ENCODE peak calls at places on chromosomes 12 and 14, in eight cellular contexts. Z, O, F, R, V, C, K and T are unnamed samples.
A peak's percentile ranks its signal among the peaks of the same experiment; 100 is the strongest.

GRCh38 chr14:68526420-68527105 is 266.3 kb downstream of the ZFP36L1 start:
- DNase-seq in Z (peak; percentile 90), O (no peak), F (no peak), R (peak; percentile 69), V (no peak), C (no peak), K (no peak), T (no peak)

GRCh38 chr12:126668961-126669360 is 1598.0 kb upstream of the TMEM132C start:
- DNase-seq in Z (no peak), O (no peak), F (peak; percentile 16), R (no peak), V (no peak), C (no peak), K (no peak), T (no peak)

GRCh38 chr14:75450381-75451276 is 22.8 kb downstream of the JDP2 start:
- DNase-seq in Z (peak; percentile 92), O (peak; percentile 78), F (peak; percentile 70), R (peak; percentile 82), V (peak; percentile 91), C (peak; percentile 86), K (no peak), T (no peak)

GRCh38 chr12:15880721-15881120 is 1.5 kb upstream of the STRAP start:
- DNase-seq in Z (no peak), O (no peak), F (no peak), R (no peak), V (no peak), C (no peak), K (no peak), T (no peak)

GRCh38 chr12:107788690-107789458 is 14.4 kb downstream of the ASCL4 start:
- DNase-seq in Z (no peak), O (no peak), F (no peak), R (no peak), V (no peak), C (no peak), K (no peak), T (no peak)

GRCh38 chr14:95106966-95107365 is 50.4 kb downstream of the DICER1 start:
- DNase-seq in Z (no peak), O (no peak), F (no peak), R (no peak), V (no peak), C (no peak), K (no peak), T (no peak)

GRCh38 chr12:25670076-25671055 is 117.3 kb upstream of the LMNTD1 start:
- DNase-seq in Z (no peak), O (no peak), F (no peak), R (no peak), V (no peak), C (no peak), K (no peak), T (no peak)

GRCh38 chr14:80291099-80291498 is 79.8 kb upstream of the DIO2 start:
- DNase-seq in Z (no peak), O (no peak), F (no peak), R (no peak), V (no peak), C (no peak), K (no peak), T (no peak)

GRCh38 chr14:37122288-37122687 is 50.1 kb downstream of the SLC25A21 start:
- DNase-seq in Z (no peak), O (no peak), F (no peak), R (no peak), V (no peak), C (no peak), K (no peak), T (no peak)

GRCh38 chr12:112584266-112584722 is 165.5 kb downstream of the PTPN11 start:
- DNase-seq in Z (no peak), O (no peak), F (no peak), R (no peak), V (no peak), C (no peak), K (no peak), T (no peak)

GRCh38 chr14:102029956-102030355 is 56.9 kb downstream of the HSP90AA1 start:
- DNase-seq in Z (no peak), O (no peak), F (no peak), R (no peak), V (no peak), C (no peak), K (no peak), T (no peak)

GRCh38 chr12:104708891-104709290 is 249.2 kb downstream of the SLC41A2 start:
- DNase-seq in Z (no peak), O (no peak), F (no peak), R (no peak), V (no peak), C (no peak), K (no peak), T (no peak)

GRCh38 chr14:22671622-22672021 is 27.5 kb upstream of the OR6J1 start:
- DNase-seq in Z (no peak), O (no peak), F (no peak), R (no peak), V (no peak), C (no peak), K (no peak), T (no peak)

GRCh38 chr12:25208554-25208953 is 13.5 kb downstream of the ETFRF1 start:
- DNase-seq in Z (no peak), O (no peak), F (no peak), R (no peak), V (no peak), C (no peak), K (no peak), T (no peak)

GRCh38 chr14:104602315-104602932 is 2.1 kb downstream of the TMEM179 start:
- DNase-seq in Z (no peak), O (no peak), F (no peak), R (no peak), V (peak; percentile 37), C (peak; percentile 47), K (no peak), T (peak; percentile 69)

GRCh38 chr12:68745904-68746571 is at the start of gene SLC35E3:
- DNase-seq in Z (peak; percentile 99), O (peak; percentile 96), F (peak; percentile 94), R (peak; percentile 96), V (peak; percentile 89), C (peak; percentile 96), K (peak; percentile 61), T (peak; percentile 100)
- TF ChIP-seq POLR2A in Z (no peak), O (peak; percentile 89), F (peak; percentile 90), R (no peak), V (no peak), C (no peak), K (peak; percentile 68), T (peak; percentile 1)

GRCh38 chr14:77562681-77563080 is 53.8 kb downstream of the SPTLC2 start:
- DNase-seq in Z (no peak), O (no peak), F (no peak), R (no peak), V (no peak), C (no peak), K (no peak), T (no peak)
- TF ChIP-seq POLR2A in Z (no peak), O (no peak), F (no peak), R (no peak), V (no peak), C (no peak), K (no peak), T (no peak)

GRCh38 chr12:54413284-54414190 is 5.5 kb downstream of the ITGA5 start:
- DNase-seq in Z (no peak), O (peak; percentile 55), F (peak; percentile 49), R (peak; percentile 64), V (no peak), C (peak; percentile 89), K (no peak), T (peak; percentile 93)
- TF ChIP-seq POLR2A in Z (no peak), O (no peak), F (no peak), R (no peak), V (no peak), C (no peak), K (no peak), T (peak; percentile 14)

GRCh38 chr14:47439953-47440352 is 235.5 kb downstream of the MDGA2 start:
- DNase-seq in Z (no peak), O (no peak), F (no peak), R (no peak), V (no peak), C (no peak), K (no peak), T (no peak)

GRCh38 chr14:47438650-47439140 is 236.7 kb downstream of the MDGA2 start:
- DNase-seq in Z (no peak), O (no peak), F (no peak), R (no peak), V (no peak), C (no peak), K (no peak), T (no peak)

GRCh38 chr14:47435331-47435965 is 240.0 kb downstream of the MDGA2 start:
- DNase-seq in Z (no peak), O (no peak), F (no peak), R (no peak), V (no peak), C (no peak), K (no peak), T (no peak)
- TF ChIP-seq POLR2A in Z (no peak), O (no peak), F (no peak), R (no peak), V (no peak), C (no peak), K (no peak), T (no peak)

GRCh38 chr14:64885555-64885954 is 5.8 kb upstream of the SPTB start:
- DNase-seq in Z (no peak), O (no peak), F (no peak), R (no peak), V (no peak), C (no peak), K (no peak), T (no peak)

GRCh38 chr14:64878775-64879634 is 702 bp downstream of the SPTB start:
- DNase-seq in Z (no peak), O (peak; percentile 12), F (no peak), R (peak; percentile 40), V (no peak), C (peak; percentile 60), K (no peak), T (no peak)

GRCh38 chr14:64880382-64881121 is 845 bp upstream of the SPTB start:
- DNase-seq in Z (peak; percentile 87), O (peak; percentile 43), F (peak; percentile 18), R (peak; percentile 58), V (no peak), C (peak; percentile 60), K (no peak), T (peak; percentile 80)

GRCh38 chr14:64875350-64875749 is 4.4 kb downstream of the SPTB start:
- DNase-seq in Z (no peak), O (no peak), F (no peak), R (no peak), V (no peak), C (no peak), K (no peak), T (no peak)

DNA sequence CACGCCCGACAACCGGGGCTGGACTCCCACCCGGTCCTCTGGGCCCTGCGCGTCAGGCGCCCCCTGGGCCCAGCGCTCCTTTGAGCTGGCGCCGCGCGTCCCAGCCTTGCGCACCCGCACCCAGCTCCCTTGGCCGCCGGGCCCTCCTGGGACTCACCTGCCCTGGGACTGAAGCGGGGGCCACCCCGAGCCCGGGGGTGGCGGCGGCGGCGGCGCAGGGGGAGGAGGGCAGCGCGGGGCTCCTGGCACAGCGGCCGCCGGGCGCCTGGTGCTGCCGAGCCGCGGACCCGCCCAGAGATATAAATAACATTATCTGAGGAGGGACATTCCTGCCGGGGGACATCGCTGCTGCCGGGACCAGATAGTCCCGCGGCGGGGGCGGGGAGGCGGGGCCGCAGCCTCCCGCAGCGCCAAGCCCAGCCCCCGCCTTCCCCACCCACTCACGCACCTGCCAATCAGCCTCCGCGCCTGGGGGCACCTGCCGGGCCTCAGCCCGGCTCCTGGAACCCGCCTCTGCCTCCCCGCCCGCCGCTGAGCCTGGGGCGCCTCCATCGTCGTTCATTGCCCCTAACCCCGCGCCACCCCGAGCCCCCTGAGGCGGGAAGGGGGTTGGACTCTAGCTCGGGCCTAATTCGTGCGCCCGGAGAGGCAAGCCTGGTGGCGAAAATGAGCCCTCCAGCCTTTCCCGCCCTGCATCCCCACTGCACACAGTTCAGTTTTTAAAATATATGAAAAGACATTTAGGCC is at the start of gene SPTB:
- DNase-seq in Z (no peak), O (peak; percentile 58), F (peak; percentile 11), R (peak; percentile 84), V (peak; percentile 56), C (peak; percentile 64), K (no peak), T (peak; percentile 81)
- TF ChIP-seq POLR2A in Z (no peak), O (no peak), F (no peak), R (no peak), V (no peak), C (no peak), K (no peak), T (no peak)